ENCODE peak calls at places on chromosomes 11 and 22, in seven cellular contexts. L is sigmoid colon, P is GM23338, M is HCT116, Y is breast epithelium, H is stomach, S is endothelial cell of umbilical vein. F is an unnamed sample.

GRCh38 chr11:124897681-124898680 is at the start of gene ROBO4:
- DNase-seq in L (peak), P (no peak), M (peak), Y (no peak), H (no peak), S (peak), F (peak)

GRCh38 chr11:69923641-69924307 is 104.6 kb upstream of the FGF3 start:
- DNase-seq in L (peak), P (no peak), M (no peak), Y (no peak), H (no peak), S (no peak), F (no peak)

GRCh38 chr11:134516529-134516928 is 104.5 kb upstream of the B3GAT1 start:
- DNase-seq in L (peak), P (peak), M (no peak), Y (no peak), H (no peak), S (no peak), F (no peak)

GRCh38 chr11:1943977-1944376 is 3.2 kb upstream of the MRPL23 start:
- DNase-seq in L (peak), P (no peak), M (no peak), Y (peak), H (no peak), S (peak), F (no peak)

GRCh38 chr22:19886605-19887250 is 32.1 kb upstream of the GNB1L start:
- DNase-seq in L (no peak), P (no peak), M (no peak), Y (no peak), H (no peak), S (peak), F (no peak)

GRCh38 chr11:10927533-10927932 is 69.7 kb upstream of the ZBED5 start:
- DNase-seq in L (no peak), P (no peak), M (no peak), Y (no peak), H (no peak), S (no peak), F (no peak)

GRCh38 chr11:13473013-13473722 is 10.1 kb upstream of the BTBD10 start:
- DNase-seq in L (no peak), P (no peak), M (no peak), Y (no peak), H (no peak), S (no peak), F (no peak)

GRCh38 chr11:394034-394857 is at the start of gene PKP3:
- DNase-seq in L (no peak), P (peak), M (peak), Y (peak), H (peak), S (no peak), F (no peak)

GRCh38 chr11:33959855-33960400 is 68.1 kb upstream of the LMO2 start:
- DNase-seq in L (no peak), P (no peak), M (no peak), Y (no peak), H (no peak), S (peak), F (no peak)

GRCh38 chr22:24433868-24434471 is 6.6 kb downstream of the ADORA2A start:
- DNase-seq in L (peak), P (no peak), M (no peak), Y (no peak), H (no peak), S (peak), F (no peak)

GRCh38 chr22:24819941-24820461 is 14.0 kb downstream of the SGSM1 start:
- DNase-seq in L (peak), P (no peak), M (no peak), Y (peak), H (peak), S (no peak), F (no peak)

GRCh38 chr11:14908214-14908880 is 16.3 kb upstream of the CYP2R1 start:
- DNase-seq in L (no peak), P (peak), M (peak), Y (no peak), H (no peak), S (peak), F (no peak)

GRCh38 chr11:112885744-112886706 is 75.2 kb upstream of the NCAM1 start:
- DNase-seq in L (no peak), P (no peak), M (no peak), Y (no peak), H (no peak), S (no peak), F (no peak)

GRCh38 chr11:92269021-92269420 is 44.4 kb downstream of the FAT3 start:
- DNase-seq in L (no peak), P (peak), M (no peak), Y (no peak), H (no peak), S (peak), F (peak)

GRCh38 chr22:44003016-44003775 is 20.9 kb upstream of the PARVB start:
- DNase-seq in L (no peak), P (no peak), M (no peak), Y (no peak), H (no peak), S (peak), F (no peak)

GRCh38 chr11:20060180-20060579 is 100.1 kb downstream of the DBX1 start:
- DNase-seq in L (no peak), P (no peak), M (no peak), Y (no peak), H (no peak), S (no peak), F (no peak)

GRCh38 chr22:36104988-36105387 is 55.6 kb downstream of the APOL3 start:
- DNase-seq in L (peak), P (no peak), M (no peak), Y (no peak), H (no peak), S (no peak), F (no peak)

DNA sequence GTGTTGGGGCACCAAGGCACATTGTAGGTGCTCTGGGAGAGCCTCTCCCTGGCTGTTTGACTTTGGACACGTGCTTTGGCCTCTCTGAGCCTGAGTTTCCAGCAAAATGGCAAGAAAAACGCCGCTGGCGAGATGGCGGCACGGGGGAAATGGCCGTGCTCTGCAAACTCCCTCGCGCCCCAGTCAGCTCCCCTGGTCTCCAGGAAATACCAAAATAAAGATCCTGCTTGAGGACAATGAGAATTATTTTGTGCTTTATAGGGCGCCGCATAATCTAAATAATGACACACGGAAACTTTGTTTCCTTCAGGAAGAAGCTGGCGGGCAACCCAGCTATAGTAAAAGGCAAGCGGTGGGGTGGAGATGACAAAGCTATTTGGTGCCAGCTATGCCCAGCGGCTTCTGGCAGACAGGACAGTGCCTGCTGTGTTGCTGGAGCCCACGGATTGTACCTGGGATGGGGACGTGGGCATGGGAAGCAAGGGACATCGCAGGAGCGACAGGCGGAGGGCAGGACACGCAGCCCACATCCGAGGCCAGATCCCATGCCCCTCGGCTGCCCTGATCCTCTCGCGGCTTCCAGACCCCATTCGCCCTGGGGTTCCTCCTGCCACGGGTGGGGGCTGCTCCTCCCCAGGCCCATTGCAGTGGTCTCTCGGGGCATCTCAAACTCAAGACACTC is 26.3 kb upstream of the RFPL3 start:
- DNase-seq in L (no peak), P (no peak), M (no peak), Y (no peak), H (peak), S (peak), F (no peak)
- H3K4me3 ChIP-seq in L (no peak), P (no peak), M (no peak), Y (no peak), H (no peak), S (no peak), F (no peak)

DNA sequence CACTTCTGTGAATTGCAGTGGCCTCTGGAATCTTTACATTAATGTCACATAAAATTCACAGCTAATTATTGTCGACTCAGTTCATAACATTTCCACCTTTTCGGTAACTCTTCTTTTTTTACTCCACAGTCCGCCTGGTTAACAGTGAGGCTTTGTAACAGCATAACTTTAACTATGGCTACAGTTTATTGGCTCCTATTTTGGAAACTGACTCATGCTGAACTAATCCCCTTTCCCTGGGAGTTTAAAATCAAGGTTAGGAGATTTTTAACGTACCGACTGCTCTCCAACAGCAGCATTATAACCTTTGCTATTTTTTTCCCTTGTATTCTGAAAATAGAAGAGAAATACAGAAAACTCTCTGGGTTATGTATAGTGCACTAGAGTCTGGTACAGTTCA is 3.2 kb upstream of the POGLUT3 start:
- DNase-seq in L (no peak), P (no peak), M (no peak), Y (no peak), H (no peak), S (no peak), F (no peak)
- TF ChIP-seq POLR2AphosphoS5 in L (no peak), P (no peak), M (no peak), Y (no peak), H (no peak), S (no peak), F (no peak)

GRCh38 chr11:68004551-68005335 is 846 bp upstream of the UNC93B1 start:
- DNase-seq in L (no peak), P (no peak), M (peak), Y (no peak), H (no peak), S (no peak), F (no peak)
- H3K27ac ChIP-seq in L (peak), P (no peak), M (peak), Y (peak), H (no peak), S (no peak), F (peak)

GRCh38 chr11:78526497-78527146 is 48.0 kb downstream of the NARS2 start:
- DNase-seq in L (no peak), P (no peak), M (no peak), Y (no peak), H (no peak), S (no peak), F (no peak)

DNA sequence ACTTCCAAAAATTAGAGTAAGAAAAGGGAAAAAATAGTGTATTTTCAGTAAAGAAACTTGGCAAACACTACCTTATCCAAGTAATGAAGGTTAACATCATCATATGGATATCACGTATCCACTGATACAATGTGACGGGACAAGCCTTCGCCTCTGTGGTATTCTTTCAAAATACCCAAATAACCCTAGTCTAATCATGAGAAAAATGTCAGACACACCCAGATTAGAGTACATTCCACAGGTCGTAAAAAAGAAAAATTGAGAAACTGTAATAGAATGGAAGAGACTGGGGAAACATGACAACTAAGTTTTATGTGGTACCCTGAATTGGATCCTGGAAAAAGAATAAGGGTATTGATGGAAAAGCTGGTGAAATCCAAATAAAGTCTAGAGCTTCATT is 48.9 kb downstream of the NARS2 start:
- DNase-seq in L (no peak), P (no peak), M (no peak), Y (no peak), H (no peak), S (no peak), F (no peak)
- H3K4me3 ChIP-seq in L (no peak), P (no peak), M (no peak), Y (no peak), H (no peak), S (no peak), F (no peak)